ENCODE peak calls at places on chromosomes 5 and 9, in seven cellular contexts. F, L, G, R, X, C and B are unnamed samples.

GRCh38 chr5:141850183-141850768 is 27.9 kb downstream of the PCDH1 start:
- DNase-seq in X (no peak), C (no peak), F (peak; percentile 46), R (no peak), G (peak; percentile 58), L (peak; percentile 58), B (no peak)

GRCh38 chr5:139644001-139644456 is 4.1 kb upstream of the CXXC5 start:
- DNase-seq in L (no peak), X (no peak), F (no peak), C (no peak), G (no peak), R (peak; percentile 72), B (no peak)

GRCh38 chr5:56692359-56693219 is 122.8 kb upstream of the MAP3K1 start:
- DNase-seq in R (no peak), G (no peak), X (no peak), C (no peak), F (no peak), L (no peak), B (no peak)

GRCh38 chr5:147303251-147303650 is 68.4 kb downstream of the STK32A start:
- DNase-seq in C (no peak), L (no peak), R (no peak), G (no peak), F (no peak), X (no peak), B (no peak)

GRCh38 chr5:76174101-76174500 is 90.9 kb downstream of the SV2C start:
- DNase-seq in X (no peak), C (no peak), G (no peak), F (no peak), R (no peak), L (no peak), B (no peak)

GRCh38 chr5:10607666-10608442 is 44.0 kb downstream of the ANKRD33B start:
- DNase-seq in L (no peak), G (peak; percentile 59), F (no peak), X (no peak), R (peak; percentile 88), C (no peak), B (no peak)

GRCh38 chr9:99465231-99465891 is 243.3 kb downstream of the SEC61B start:
- DNase-seq in L (no peak), G (no peak), R (no peak), F (no peak), X (no peak), C (no peak), B (no peak)

GRCh38 chr5:159444441-159445082 is 114.3 kb upstream of the IL12B start:
- DNase-seq in F (peak; percentile 63), C (no peak), X (no peak), L (peak; percentile 75), R (no peak), G (no peak), B (no peak)

GRCh38 chr5:130034872-130035271 is 130.6 kb downstream of the CHSY3 start:
- DNase-seq in C (no peak), R (no peak), L (peak; percentile 26), F (no peak), G (no peak), X (no peak), B (no peak)

GRCh38 chr5:111392181-111392580 is 120.2 kb downstream of the STARD4 start:
- DNase-seq in F (no peak), G (no peak), X (no peak), L (no peak), R (no peak), C (no peak), B (no peak)

GRCh38 chr5:68187268-68188055 is 28.1 kb upstream of the PIK3R1 start:
- DNase-seq in X (no peak), G (no peak), R (no peak), L (no peak), F (peak; percentile 71), C (peak; percentile 60), B (no peak)

GRCh38 chr5:38607396-38607795 is 51.0 kb upstream of the LIFR start:
- DNase-seq in X (no peak), C (no peak), G (peak; percentile 55), L (no peak), F (no peak), R (no peak), B (no peak)

GRCh38 chr9:131045300-131046092 is 36.5 kb downstream of the LAMC3 start:
- DNase-seq in L (no peak), G (no peak), C (no peak), X (no peak), F (no peak), R (no peak), B (no peak)

GRCh38 chr5:142960309-142960696 is 190.1 kb downstream of the ARHGAP26 start:
- DNase-seq in R (no peak), F (no peak), C (no peak), L (peak; percentile 83), G (no peak), X (no peak), B (no peak)

GRCh38 chr9:4062966-4063365 is 236.9 kb downstream of the GLIS3 start:
- DNase-seq in L (no peak), F (no peak), X (no peak), C (no peak), G (no peak), R (no peak), B (no peak)

GRCh38 chr5:144864113-144864512 is 693.4 kb downstream of the KCTD16 start:
- DNase-seq in L (no peak), C (no peak), G (no peak), F (no peak), R (no peak), X (no peak), B (no peak)

GRCh38 chr5:97968346-97968745 is 785.3 kb upstream of the RIOK2 start:
- DNase-seq in L (no peak), C (no peak), F (no peak), G (no peak), R (no peak), X (no peak), B (no peak)

GRCh38 chr5:132776077-132776931 is 735 bp downstream of the SEPTIN8 start:
- DNase-seq in L (peak; percentile 40), G (no peak), C (peak; percentile 36), F (no peak), X (no peak), R (peak; percentile 88), B (no peak)

GRCh38 chr5:125277494-125278154 is 531.2 kb upstream of the ZNF608 start:
- DNase-seq in R (no peak), C (no peak), X (no peak), L (peak; percentile 24), G (no peak), F (no peak), B (no peak)

GRCh38 chr5:119302916-119303897 is 52.6 kb upstream of the TNFAIP8 start:
- DNase-seq in F (no peak), X (no peak), L (peak; percentile 9), R (no peak), C (no peak), G (peak; percentile 64), B (no peak)

GRCh38 chr5:138452720-138453119 is 12.6 kb upstream of the EGR1 start:
- DNase-seq in R (no peak), L (no peak), X (no peak), G (no peak), C (no peak), F (no peak), B (no peak)

GRCh38 chr5:110925916-110926315 is 145.6 kb upstream of the TSLP start:
- DNase-seq in X (no peak), R (no peak), C (no peak), G (no peak), F (no peak), L (no peak), B (no peak)

GRCh38 chr5:157387683-157388093 is 72.3 kb upstream of the NIPAL4 start:
- DNase-seq in X (no peak), L (peak; percentile 78), C (no peak), R (no peak), G (peak; percentile 22), F (no peak), B (no peak)

GRCh38 chr5:139660105-139660915 is 12.2 kb downstream of the CXXC5 start:
- DNase-seq in L (peak; percentile 84), C (no peak), G (peak; percentile 94), F (no peak), R (peak; percentile 94), X (no peak), B (no peak)

GRCh38 chr5:178606269-178606668 is 16.1 kb upstream of the COL23A1 start:
- DNase-seq in G (no peak), F (no peak), L (no peak), X (no peak), C (no peak), R (no peak), B (no peak)

GRCh38 chr5:82364497-82364896 is 86.3 kb upstream of the RPS23 start:
- DNase-seq in F (peak; percentile 50), G (no peak), R (no peak), L (no peak), X (no peak), C (no peak), B (no peak)

GRCh38 chr5:16727937-16728336 is 111.1 kb upstream of the RETREG1 start:
- DNase-seq in X (no peak), R (peak; percentile 87), C (no peak), L (no peak), G (peak; percentile 84), F (peak; percentile 98), B (no peak)

GRCh38 chr9:106419737-106420136 is 443.2 kb upstream of the ZNF462 start:
- DNase-seq in R (no peak), X (no peak), C (no peak), F (no peak), L (no peak), G (no peak), B (no peak)

GRCh38 chr5:72408602-72409001 is 88.4 kb downstream of the PTCD2 start:
- DNase-seq in X (no peak), G (no peak), C (no peak), L (no peak), R (no peak), F (no peak), B (no peak)

GRCh38 chr5:149804478-149805450 is 74.7 kb downstream of the PPARGC1B start:
- DNase-seq in X (no peak), F (no peak), C (no peak), L (no peak), R (no peak), G (no peak), B (no peak)

GRCh38 chr5:61370496-61370895 is 38.4 kb downstream of the ZSWIM6 start:
- DNase-seq in L (no peak), G (no peak), F (no peak), X (no peak), C (no peak), R (no peak), B (no peak)

GRCh38 chr5:160001051-160001450 is 7.9 kb upstream of the TTC1 start:
- DNase-seq in L (no peak), C (no peak), G (no peak), R (no peak), X (no peak), F (no peak), B (no peak)

GRCh38 chr5:150498971-150499370 is 9.0 kb upstream of the NDST1 start:
- DNase-seq in L (no peak), C (no peak), F (no peak), R (no peak), X (no peak), G (no peak), B (no peak)

GRCh38 chr5:73295447-73295846 is 122.5 kb downstream of the TMEM174 start:
- DNase-seq in C (no peak), G (no peak), R (no peak), X (no peak), L (no peak), F (peak; percentile 45), B (no peak)

GRCh38 chr9:98232926-98233325 is 22.5 kb downstream of the TBC1D2 start:
- DNase-seq in L (no peak), R (no peak), X (no peak), F (no peak), G (no peak), C (no peak), B (no peak)

GRCh38 chr5:68884144-68884754 is 209.6 kb upstream of the SLC30A5 start:
- DNase-seq in F (no peak), R (no peak), X (no peak), C (no peak), L (no peak), G (no peak), B (no peak)

GRCh38 chr5:113040672-113041071 is 64.1 kb downstream of the DCP2 start:
- DNase-seq in C (no peak), R (no peak), F (no peak), X (no peak), L (no peak), G (no peak), B (no peak)

GRCh38 chr5:16108418-16108817 is 71.2 kb downstream of the MARCHF11 start:
- DNase-seq in C (no peak), X (no peak), R (no peak), L (no peak), G (no peak), F (no peak), B (no peak)